ENCODE peak calls at places on chromosomes 16 and 17, in six cellular contexts. D, T, G, B, S and Y are unnamed samples.

GRCh38 chr17:76549539-76549938 is 9.7 kb downstream of the PRCD start:
- DNase-seq in T (no peak), G (no peak), S (no peak), D (no peak), B (no peak), Y (no peak)

GRCh38 chr17:64154321-64155089 is 24.6 kb upstream of the ERN1 start:
- DNase-seq in S (no peak), B (no peak), T (peak; percentile 29), G (no peak), D (no peak), Y (no peak)

GRCh38 chr17:1109606-1110523 is 69.9 kb downstream of the ABR start:
- DNase-seq in G (peak; percentile 90), D (peak; percentile 53), B (no peak), S (no peak), T (peak; percentile 78), Y (peak; percentile 80)

GRCh38 chr17:57294075-57294474 is 37.8 kb downstream of the MSI2 start:
- DNase-seq in T (no peak), B (no peak), D (no peak), G (no peak), S (no peak), Y (no peak)

GRCh38 chr16:65817799-65818198 is 548.7 kb upstream of the CDH5 start:
- DNase-seq in S (no peak), G (no peak), T (no peak), B (no peak), D (no peak), Y (no peak)

GRCh38 chr16:72400257-72401078 is 228.5 kb upstream of the PMFBP1 start:
- DNase-seq in D (peak; percentile 43), B (peak; percentile 28), T (peak; percentile 77), S (no peak), G (no peak), Y (no peak)

GRCh38 chr16:58814348-58814801 is 80.3 kb upstream of the GOT2 start:
- DNase-seq in S (no peak), D (peak; percentile 58), B (peak; percentile 26), T (peak; percentile 74), G (no peak), Y (peak; percentile 65)

GRCh38 chr16:66662445-66663194 is 33.9 kb downstream of the CMTM4 start:
- DNase-seq in D (peak; percentile 56), S (no peak), G (no peak), B (peak; percentile 24), T (no peak), Y (no peak)

GRCh38 chr17:6517017-6517416 is 39.3 kb downstream of the PITPNM3 start:
- DNase-seq in T (no peak), G (no peak), S (no peak), B (no peak), D (no peak), Y (no peak)

GRCh38 chr17:6523330-6523729 is 33.0 kb downstream of the PITPNM3 start:
- DNase-seq in T (no peak), G (no peak), D (peak; percentile 74), S (peak; percentile 49), B (peak; percentile 48), Y (peak; percentile 64)

GRCh38 chr16:72990003-72990521 is 57.9 kb downstream of the ZFHX3 start:
- DNase-seq in G (no peak), T (peak; percentile 45), D (no peak), B (peak; percentile 81), S (peak; percentile 95), Y (no peak)

GRCh38 chr17:5047446-5047845 is 12.2 kb upstream of the SLC52A1 start:
- DNase-seq in D (no peak), G (no peak), T (no peak), B (no peak), S (no peak), Y (no peak)

GRCh38 chr17:78356163-78356713 is 3.6 kb downstream of the SOCS3 start:
- DNase-seq in D (peak; percentile 87), S (peak; percentile 85), G (no peak), T (peak; percentile 61), B (peak; percentile 98), Y (no peak)

GRCh38 chr16:57316390-57317017 is 32.0 kb upstream of the PLLP start:
- DNase-seq in B (peak; percentile 83), D (peak; percentile 68), S (peak; percentile 85), T (no peak), G (no peak), Y (no peak)

GRCh38 chr16:66551362-66551761 is 1.0 kb upstream of the CKLF start:
- DNase-seq in G (no peak), D (peak; percentile 74), S (no peak), T (peak; percentile 37), B (no peak), Y (no peak)

GRCh38 chr17:33469911-33470310 is 176.8 kb upstream of the ASIC2 start:
- DNase-seq in T (no peak), G (no peak), D (peak; percentile 10), S (no peak), B (peak; percentile 57), Y (no peak)
- H3K4me1 ChIP-seq in T (no peaks in the 10 kb centered on the region), G (no peaks in the 10 kb centered on the region), D (no peaks in the 10 kb centered on the region), S (no peaks in the 10 kb centered on the region), B (no peaks in the 10 kb centered on the region), Y (no peaks in the 10 kb centered on the region)

GRCh38 chr16:85641305-85641704 is 28.2 kb downstream of the GSE1 start:
- DNase-seq in S (no peak), D (no peak), T (no peak), B (no peak), G (no peak), Y (no peak)

GRCh38 chr16:85640606-85641005 is 27.5 kb downstream of the GSE1 start:
- DNase-seq in T (no peak), S (no peak), B (no peak), D (no peak), G (no peak), Y (no peak)

GRCh38 chr16:85638695-85639409 is 25.7 kb downstream of the GSE1 start:
- DNase-seq in D (no peak), G (no peak), B (no peak), S (no peak), T (no peak), Y (no peak)

GRCh38 chr16:85639529-85640253 is 26.6 kb downstream of the GSE1 start:
- DNase-seq in D (no peak), B (no peak), S (peak; percentile 91), T (no peak), G (peak; percentile 70), Y (no peak)

GRCh38 chr16:85640254-85640558 is 27.1 kb downstream of the GSE1 start:
- DNase-seq in B (no peak), D (no peak), T (no peak), S (no peak), G (no peak), Y (no peak)
- H3K4me1 ChIP-seq in B (peaks cover 43% of the 10 kb centered on the region), D (peaks cover 15% of the 10 kb centered on the region), T (peaks cover 3% of the 10 kb centered on the region), S (peaks cover 48% of the 10 kb centered on the region), G (no peaks in the 10 kb centered on the region), Y (peaks cover 13% of the 10 kb centered on the region)

DNA sequence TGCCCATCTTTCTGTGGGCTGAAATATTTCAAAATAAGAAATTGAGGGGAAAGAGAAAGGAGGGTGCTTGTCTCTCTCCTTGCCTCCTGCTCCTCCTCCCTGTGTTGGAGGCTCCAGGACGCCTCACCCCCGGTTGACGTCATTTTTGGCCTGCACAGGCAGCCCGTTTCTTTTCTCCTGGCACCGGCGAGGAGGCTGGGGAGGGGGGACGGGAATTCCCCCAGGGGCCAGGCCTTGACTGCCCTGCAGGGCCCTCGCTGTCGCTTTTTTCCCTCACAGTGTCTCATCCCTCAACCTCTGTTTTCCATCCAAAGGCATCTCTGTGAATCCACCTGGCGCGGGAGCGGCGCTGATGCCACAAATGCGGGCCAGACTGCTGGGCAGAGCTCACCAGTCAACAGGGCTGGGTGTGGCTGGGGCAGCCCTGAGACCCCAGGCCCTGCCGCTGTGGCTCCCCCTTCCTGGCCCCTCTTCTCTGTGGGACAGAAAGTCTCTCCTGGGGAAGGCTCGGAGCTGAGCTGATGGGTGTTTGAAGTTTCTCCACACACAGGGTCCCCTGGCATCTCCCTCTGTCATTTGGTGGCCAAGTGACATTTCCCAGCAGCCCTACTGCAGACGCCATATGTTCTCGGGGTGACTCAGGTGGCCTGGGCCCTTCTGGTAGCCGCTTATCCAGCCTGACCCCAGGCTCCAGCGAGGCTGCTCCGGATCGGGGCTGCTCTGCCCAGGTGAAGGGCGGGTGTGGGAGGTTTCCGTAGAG is 16.0 kb downstream of the CENPX start:
- DNase-seq in G (no peak), B (no peak), T (no peak), D (no peak), S (peak; percentile 86), Y (no peak)
- H3K4me1 ChIP-seq in G (no peaks in the 10 kb centered on the region), B (peaks cover 33% of the 10 kb centered on the region), T (no peaks in the 10 kb centered on the region), D (peaks cover 53% of the 10 kb centered on the region), S (peaks cover 55% of the 10 kb centered on the region), Y (no peaks in the 10 kb centered on the region)

DNA sequence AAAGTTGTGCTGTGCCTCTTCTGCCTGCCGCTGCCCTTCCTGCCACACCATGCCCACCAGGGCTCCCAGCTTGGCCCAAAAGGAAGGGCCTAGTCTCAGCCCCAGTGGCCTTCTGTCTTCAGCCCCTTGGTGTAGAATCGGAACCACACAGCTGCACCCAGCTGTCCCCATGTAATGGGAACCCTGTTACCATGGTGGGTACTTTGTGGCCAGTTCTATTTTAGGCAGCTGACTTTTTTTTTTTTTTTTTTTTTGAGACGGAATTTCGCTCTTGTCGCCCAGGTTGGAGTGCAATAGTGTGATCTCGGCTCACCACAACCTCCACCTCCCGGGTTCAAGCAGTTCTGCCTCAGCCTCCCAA is 163.3 kb upstream of the GSE1 start:
- DNase-seq in T (no peak), D (no peak), S (no peak), G (no peak), B (no peak), Y (no peak)
- H3K4me1 ChIP-seq in T (peaks cover 10% of the 10 kb centered on the region), D (no peaks in the 10 kb centered on the region), S (peaks cover 27% of the 10 kb centered on the region), G (no peaks in the 10 kb centered on the region), B (no peaks in the 10 kb centered on the region), Y (peaks cover 22% of the 10 kb centered on the region)

DNA sequence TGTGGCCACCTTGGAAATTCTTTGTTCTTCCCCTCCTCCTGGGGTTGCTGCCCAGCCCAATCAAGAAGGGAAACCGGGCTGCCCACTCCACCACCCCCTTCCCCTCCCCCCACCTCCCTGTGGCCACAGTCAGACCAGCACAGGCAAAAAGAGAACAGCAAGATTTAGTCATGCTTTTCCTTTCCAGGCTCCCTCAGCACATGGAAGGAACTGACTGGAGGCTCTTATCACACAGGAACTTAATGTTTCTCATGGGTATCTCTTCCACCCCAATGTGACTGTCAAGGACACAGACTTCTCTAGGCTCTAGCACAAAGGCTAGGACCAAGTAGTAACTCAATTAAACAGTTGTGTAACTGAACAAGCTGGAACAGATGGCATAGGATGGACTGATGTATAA is 3.0 kb upstream of the CCL1 start:
- DNase-seq in B (no peak), S (no peak), D (no peak), T (no peak), G (no peak), Y (no peak)
- H3K4me1 ChIP-seq in B (no peaks in the 10 kb centered on the region), S (peaks cover 3% of the 10 kb centered on the region), D (no peaks in the 10 kb centered on the region), T (no peaks in the 10 kb centered on the region), G (no peaks in the 10 kb centered on the region), Y (peaks cover 20% of the 10 kb centered on the region)